ENCODE peak calls at places on chromosomes 12 and 14, in seven cellular contexts. P is SK-N-SH, Y is tibial nerve, G is Peyer's patch, R is left lung, U is AG09309, X is A549. H is an unnamed sample.

GRCh38 chr12:132117558-132117875 is 26.6 kb downstream of the DDX51 start:
- DNase-seq in P (peak), X (peak), Y (no peak), R (peak), U (no peak), G (no peak), H (no peak)

GRCh38 chr12:32039341-32039740 is 67.3 kb upstream of the BICD1 start:
- DNase-seq in Y (no peak), R (no peak), P (peak), X (no peak), U (no peak), G (no peak), H (no peak)

GRCh38 chr12:66190519-66191406 is 1.7 kb downstream of the IRAK3 start:
- DNase-seq in R (no peak), Y (no peak), G (no peak), U (peak), P (no peak), X (no peak), H (no peak)

GRCh38 chr14:100065161-100065871 is at the start of gene EVL:
- DNase-seq in Y (no peak), R (peak), U (no peak), P (no peak), X (no peak), G (peak), H (peak)

GRCh38 chr14:22847661-22848341 is 11.4 kb downstream of the MMP14 start:
- DNase-seq in R (no peak), Y (no peak), P (peak), X (no peak), G (no peak), U (no peak), H (no peak)

GRCh38 chr14:61174395-61175386 is 106.4 kb downstream of the TMEM30B start:
- DNase-seq in Y (no peak), U (no peak), R (no peak), P (no peak), G (no peak), X (no peak), H (no peak)

GRCh38 chr12:100553851-100554404 is 19.6 kb upstream of the GAS2L3 start:
- DNase-seq in R (no peak), G (peak), Y (no peak), P (no peak), X (peak), U (no peak), H (no peak)

GRCh38 chr14:21589317-21589716 is 9.4 kb upstream of the OR10G3 start:
- DNase-seq in G (no peak), P (no peak), R (no peak), Y (no peak), U (no peak), X (no peak), H (no peak)

GRCh38 chr12:15982471-15982870 is 71.3 kb downstream of the DERA start:
- DNase-seq in U (peak), P (peak), R (no peak), Y (no peak), X (peak), G (no peak), H (no peak)

GRCh38 chr14:66662374-66662773 is 154.4 kb downstream of the GPHN start:
- DNase-seq in Y (no peak), U (no peak), X (peak), P (no peak), G (no peak), R (no peak), H (no peak)

GRCh38 chr14:68628605-68629310 is 164.1 kb downstream of the ZFP36L1 start:
- DNase-seq in G (peak), U (no peak), P (no peak), Y (no peak), R (no peak), X (no peak), H (peak)

GRCh38 chr12:111842556-111843396 is 748 bp downstream of the MAPKAPK5 start:
- DNase-seq in Y (peak), G (peak), X (peak), P (no peak), R (no peak), U (no peak), H (peak)

GRCh38 chr12:97854477-97854876 is 391.9 kb downstream of the RMST start:
- DNase-seq in U (no peak), G (no peak), R (no peak), Y (no peak), P (no peak), X (no peak), H (no peak)
- TF ChIP-seq CTCF in U (no peak), G (no peak), R (no peak), Y (no peak), P (no peak), X (no peak), H (no peak)

GRCh38 chr12:627285-627684 is 36.0 kb downstream of the NINJ2 start:
- DNase-seq in P (no peak), G (no peak), X (no peak), U (no peak), R (no peak), Y (no peak), H (no peak)

GRCh38 chr12:630656-631632 is 32.3 kb downstream of the NINJ2 start:
- DNase-seq in R (peak), P (no peak), X (no peak), G (peak), Y (no peak), U (no peak), H (peak)

GRCh38 chr12:625998-626397 is 37.2 kb downstream of the NINJ2 start:
- DNase-seq in X (no peak), G (no peak), U (no peak), Y (no peak), P (no peak), R (no peak), H (no peak)

GRCh38 chr12:632102-632696 is 31.0 kb downstream of the NINJ2 start:
- DNase-seq in G (no peak), X (peak), Y (peak), R (no peak), P (no peak), U (peak), H (no peak)

DNA sequence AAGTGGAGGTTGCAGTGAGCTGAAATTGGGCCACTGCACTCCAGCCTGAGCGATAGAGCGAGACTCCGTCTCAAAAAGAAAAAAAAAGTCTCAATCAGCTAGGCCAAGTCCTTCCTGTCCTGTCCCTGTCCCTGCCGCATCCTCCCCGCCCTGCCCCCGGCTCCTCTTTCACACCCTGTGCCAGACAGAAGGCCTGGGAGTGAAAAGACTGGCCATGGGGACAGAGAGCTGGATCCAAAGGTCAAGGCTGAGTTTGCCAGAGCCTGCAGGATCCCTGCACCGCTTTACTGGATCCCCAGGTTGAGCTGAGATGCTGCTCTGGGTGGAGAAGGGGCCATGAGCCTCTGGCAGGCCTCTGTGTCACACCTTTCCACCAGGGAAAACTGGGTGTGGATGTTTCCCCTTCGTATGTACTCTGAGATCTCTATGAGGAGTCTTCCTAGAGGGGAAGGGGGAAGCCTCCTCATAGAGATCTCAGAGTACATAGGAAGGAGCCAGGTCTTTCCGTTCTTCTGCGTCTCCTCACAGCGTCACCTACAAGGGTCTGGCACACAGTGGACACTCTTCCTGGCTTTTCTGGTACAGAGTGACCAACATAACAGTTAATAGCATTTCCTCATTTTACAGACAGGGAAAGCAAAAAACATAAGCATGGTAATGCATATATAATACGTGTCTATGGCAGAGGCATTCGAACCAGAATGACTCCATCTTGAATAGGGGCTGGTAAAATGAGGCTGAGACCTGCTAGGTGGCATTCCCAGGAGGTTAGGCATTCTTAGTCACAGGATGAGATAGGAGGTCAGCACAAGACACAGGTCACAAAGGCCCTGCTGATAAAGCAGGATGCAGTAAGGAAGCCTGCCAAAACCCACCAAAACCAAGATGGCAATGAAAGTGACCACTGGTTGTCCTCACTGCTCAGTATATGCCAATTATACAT is 35.1 kb downstream of the NINJ2 start:
- DNase-seq in Y (no peak), G (no peak), R (no peak), U (no peak), X (no peak), P (no peak), H (no peak)
- H3K4me3 ChIP-seq in Y (no peak), G (no peak), R (no peak), U (no peak), X (no peak), P (no peak), H (no peak)

DNA sequence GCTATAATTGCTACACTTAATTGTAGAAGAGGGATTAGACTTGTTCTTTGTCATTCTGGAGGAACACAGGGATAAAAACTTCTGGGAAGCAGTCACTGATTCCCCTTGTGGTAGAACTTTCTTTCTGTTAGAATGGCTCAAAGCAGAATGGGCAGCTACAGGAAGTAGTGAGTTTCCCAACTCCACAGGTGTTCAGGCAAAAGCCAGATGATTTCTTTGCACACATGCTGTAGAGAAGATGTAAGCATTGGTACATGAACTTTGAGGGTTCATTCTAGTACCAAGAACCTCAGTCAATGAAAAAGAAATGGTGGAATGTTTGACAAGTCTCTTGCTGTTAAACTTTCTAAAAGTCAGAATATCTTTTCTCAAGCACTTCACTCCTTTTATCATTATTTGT is 4.3 kb downstream of the NDUFA9 start:
- DNase-seq in X (no peak), G (no peak), Y (no peak), R (no peak), P (no peak), U (no peak), H (no peak)
- TF ChIP-seq CTCF in X (no peak), G (no peak), Y (no peak), R (no peak), P (no peak), U (no peak), H (no peak)

GRCh38 chr14:65206448-65207096 is 104.3 kb upstream of the MAX start:
- DNase-seq in R (no peak), U (peak), X (no peak), P (no peak), G (no peak), Y (no peak), H (no peak)
- H3K4me3 ChIP-seq in R (no peak), U (no peak), X (no peak), P (no peak), G (peak), Y (no peak), H (no peak)

GRCh38 chr14:104895207-104895785 is 29.4 kb upstream of the PLD4 start:
- DNase-seq in U (no peak), Y (no peak), G (no peak), R (no peak), P (no peak), X (no peak), H (no peak)
- TF ChIP-seq CTCF in U (no peak), Y (no peak), G (no peak), R (no peak), P (peak), X (no peak), H (no peak)

DNA sequence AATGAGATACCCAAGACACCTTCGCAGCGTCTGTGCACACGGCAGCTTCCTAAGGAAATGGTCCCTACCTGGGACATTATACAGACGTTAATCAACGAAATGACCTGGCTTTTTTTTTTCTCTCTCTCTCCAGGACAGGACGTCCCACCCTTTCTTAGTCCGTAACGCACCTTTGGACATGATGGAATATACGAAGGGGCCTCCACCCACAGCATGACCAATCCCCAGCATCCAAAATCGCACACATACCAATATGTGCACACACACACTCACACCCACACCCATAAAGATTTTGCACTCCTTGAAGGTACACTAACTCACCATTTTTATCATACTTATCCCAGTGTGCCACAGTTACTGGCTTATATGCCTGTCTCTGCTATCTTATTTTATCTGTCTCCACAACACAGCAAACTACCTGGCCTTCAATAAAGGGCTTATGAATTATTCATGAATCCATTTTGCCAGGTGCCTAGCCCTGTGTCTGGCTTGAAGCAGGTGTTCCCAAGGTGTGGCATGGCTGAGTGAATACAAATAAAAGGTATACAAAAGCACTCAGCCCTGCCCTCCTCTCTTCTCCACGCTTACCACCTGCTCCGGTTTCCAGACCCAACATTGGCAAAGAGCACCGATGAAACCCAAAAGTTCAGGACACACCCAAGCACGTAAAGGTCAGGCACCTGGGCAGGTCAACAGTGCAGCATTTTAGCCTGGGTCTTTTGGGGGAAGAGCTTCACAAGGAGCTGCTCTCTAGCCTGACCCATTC is 2.2 kb downstream of the SCNN1A start:
- DNase-seq in P (no peak), U (no peak), Y (no peak), G (peak), R (peak), X (no peak), H (no peak)
- H3K4me3 ChIP-seq in P (no peak), U (no peak), Y (no peak), G (no peak), R (peak), X (no peak), H (no peak)

GRCh38 chr12:96710127-96710745 is 196.8 kb upstream of the NEDD1 start:
- DNase-seq in Y (no peak), X (peak), R (no peak), G (no peak), U (no peak), P (no peak), H (no peak)
- TF ChIP-seq CTCF in Y (no peak), X (no peak), R (no peak), G (no peak), U (no peak), P (no peak), H (no peak)

DNA sequence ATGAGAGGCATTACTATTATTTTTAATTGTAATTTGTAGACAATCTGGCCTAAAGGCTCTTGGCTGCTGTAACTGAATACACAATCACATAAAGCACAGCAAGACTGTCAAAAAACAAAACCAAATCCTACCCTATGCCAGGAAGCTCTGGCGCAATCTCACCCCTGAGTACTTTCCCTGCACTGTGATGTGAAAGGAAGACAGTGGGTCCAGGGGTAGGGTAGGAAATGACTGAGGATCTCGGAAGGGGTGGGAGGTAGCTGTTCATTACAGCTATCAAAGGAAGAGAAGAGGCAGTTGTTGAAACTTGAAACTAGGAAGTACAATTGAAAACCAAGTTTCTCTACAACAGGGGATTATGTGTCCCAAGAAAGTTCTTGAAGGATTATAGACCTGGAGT is 202.8 kb downstream of the ANO2 start:
- DNase-seq in X (no peak), P (no peak), G (no peak), Y (no peak), U (no peak), R (no peak), H (no peak)
- H3K4me3 ChIP-seq in X (no peak), P (no peak), G (no peak), Y (no peak), U (no peak), R (no peak), H (no peak)

GRCh38 chr14:49677643-49678042 is 10.4 kb downstream of the POLE2 start:
- DNase-seq in Y (no peak), R (no peak), U (no peak), X (no peak), G (no peak), P (peak), H (no peak)

GRCh38 chr14:49673586-49673985 is 14.4 kb downstream of the POLE2 start:
- DNase-seq in U (no peak), G (no peak), R (no peak), P (no peak), X (no peak), Y (no peak), H (no peak)

DNA sequence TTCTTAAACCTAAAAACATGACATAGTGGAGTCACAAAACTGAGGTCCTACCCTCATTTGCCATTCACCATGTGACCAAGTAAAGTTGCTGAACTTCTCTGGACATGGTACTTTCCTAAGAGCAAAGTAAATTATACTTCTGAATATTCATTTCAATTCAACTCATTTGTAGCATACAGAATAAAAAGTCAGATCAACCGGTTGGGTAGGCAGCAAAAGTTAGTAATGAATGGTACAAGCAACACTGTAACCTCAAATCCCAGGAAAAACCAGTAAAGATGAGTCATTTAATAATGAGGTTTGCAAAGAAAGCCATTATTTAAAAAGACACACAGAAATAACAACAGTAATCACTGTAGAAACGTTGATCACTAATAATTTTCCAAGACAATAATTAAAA is 8.7 kb downstream of the POLE2 start:
- DNase-seq in R (no peak), X (no peak), P (no peak), Y (no peak), G (no peak), U (no peak), H (no peak)
- TF ChIP-seq CTCF in R (no peak), X (no peak), P (no peak), Y (no peak), G (no peak), U (no peak), H (no peak)

GRCh38 chr14:103096387-103096786 is 1.9 kb downstream of the EXOC3L4 start:
- DNase-seq in U (no peak), Y (no peak), R (no peak), G (no peak), P (no peak), X (no peak), H (no peak)

GRCh38 chr14:103093856-103094405 is 594 bp upstream of the EXOC3L4 start:
- DNase-seq in P (no peak), Y (no peak), R (no peak), U (no peak), G (no peak), X (no peak), H (no peak)

GRCh38 chr14:103091883-103092222 is 2.7 kb upstream of the EXOC3L4 start:
- DNase-seq in P (no peak), R (no peak), X (no peak), G (no peak), Y (no peak), U (no peak), H (no peak)

GRCh38 chr14:103095210-103095778 is 769 bp downstream of the EXOC3L4 start:
- DNase-seq in Y (no peak), X (no peak), G (peak), U (no peak), R (no peak), P (no peak), H (no peak)

DNA sequence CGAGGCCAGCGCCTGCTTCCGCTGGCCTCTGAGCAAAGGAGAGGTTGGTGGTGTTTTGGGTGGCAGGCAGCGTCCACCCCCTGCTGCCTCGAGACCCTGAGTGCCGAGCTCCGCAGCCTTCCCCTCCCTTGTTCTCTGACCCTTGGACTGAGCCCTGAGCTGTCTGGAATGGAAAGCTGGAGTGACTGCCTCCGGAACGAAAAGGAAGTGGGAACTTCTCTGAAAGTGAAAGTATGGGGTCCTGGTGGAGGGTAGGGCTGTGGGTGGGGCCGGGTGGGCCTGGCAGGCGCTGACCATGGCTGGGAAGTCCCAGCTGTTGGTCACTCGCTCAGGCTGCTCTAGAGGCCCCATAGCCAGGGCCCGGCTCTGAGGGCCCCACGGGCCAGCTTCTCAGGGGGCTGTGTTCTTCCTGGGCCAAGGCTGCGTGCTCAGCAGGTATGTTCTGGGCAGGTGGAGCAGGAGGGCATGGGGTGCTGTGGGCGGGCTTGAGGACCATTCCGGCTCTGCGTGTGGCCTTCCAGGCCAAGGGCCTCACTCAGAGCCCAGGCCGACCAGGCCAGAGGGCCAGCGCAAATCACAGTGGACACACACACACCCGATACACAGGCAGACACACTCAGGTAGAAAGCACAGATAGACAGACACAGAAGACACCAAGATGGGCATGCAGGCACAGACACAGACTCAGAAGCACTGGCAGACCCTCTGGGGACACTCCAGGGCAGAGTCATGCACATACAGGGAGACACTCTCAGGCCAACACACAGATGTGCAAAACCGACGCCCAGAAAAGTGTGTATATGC is at the start of gene EXOC3L4:
- DNase-seq in U (no peak), X (no peak), Y (no peak), R (no peak), P (no peak), G (peak), H (peak)
- H3K4me3 ChIP-seq in U (no peak), X (no peak), Y (peak), R (no peak), P (no peak), G (no peak), H (no peak)

H was measured in mucosa of descending colon.